ENCODE peak calls at places on chromosome 3, in five cellular contexts. N, B, O, K and T are unnamed samples.
A peak's percentile ranks its signal among the peaks of the same experiment; 100 is the strongest.

GRCh38 chr3:190533511-190534282 is 19.8 kb downstream of the IL1RAP start:
- DNase-seq in N (peak; percentile 78), B (peak; percentile 92), O (no peak), K (peak; percentile 79), T (no peak)

GRCh38 chr3:158845748-158846350 is 44.0 kb downstream of the MFSD1 start:
- DNase-seq in N (peak; percentile 4), B (no peak), O (no peak), K (peak; percentile 43), T (no peak)

GRCh38 chr3:62289922-62290321 is 83.4 kb downstream of the FEZF2 start:
- DNase-seq in N (no peak), B (no peak), O (no peak), K (no peak), T (no peak)

GRCh38 chr3:134344560-134344959 is 29.7 kb downstream of the AMOTL2 start:
- DNase-seq in N (no peak), B (no peak), O (no peak), K (no peak), T (no peak)

GRCh38 chr3:196965804-196966173 is 2.8 kb downstream of the PIGZ start:
- DNase-seq in N (no peak), B (no peak), O (no peak), K (no peak), T (no peak)

GRCh38 chr3:172530101-172530561 is 6.9 kb upstream of the TNFSF10 start:
- DNase-seq in N (no peak), B (no peak), O (peak; percentile 18), K (no peak), T (no peak)

GRCh38 chr3:23459437-23459836 is 256.3 kb downstream of the UBE2E2 start:
- DNase-seq in N (no peak), B (no peak), O (no peak), K (no peak), T (no peak)

GRCh38 chr3:108180214-108180613 is 42.0 kb downstream of the IFT57 start:
- DNase-seq in N (no peak), B (peak; percentile 75), O (no peak), K (no peak), T (no peak)

GRCh38 chr3:178618197-178618596 is 82.0 kb downstream of the KCNMB2 start:
- DNase-seq in N (no peak), B (no peak), O (no peak), K (no peak), T (no peak)